ENCODE peak calls at places on chromosomes 12 and 14, in ten cellular contexts. H is MV-4-11; V is stimulated activated naive CD4-positive, alpha-beta T cell; A is HEK293T; I is AG09319; M is GM04504; O is bronchial epithelial cell; Q is stimulated activated CD8-positive, alpha-beta memory T cell treated with anti-CD3 and anti-CD28 coated beads, Interleukin-7, amount 100 ng/mL, for 1 hour; K is right atrium auricular region; W is HTR-8/SVneo. P is an unnamed sample.

GRCh38 chr14:100070310-100070709 is 5.1 kb downstream of the EVL start:
- DNase-seq in I (no peak), Q (no peak), H (no peak), A (no peak), O (no peak), V (peak; percentile 46), K (no peak), W (no peak), M (no peak), P (no peak)

GRCh38 chr14:70919774-70920173 is 12.5 kb downstream of the PCNX1 start:
- DNase-seq in Q (no peak), W (no peak), V (no peak), A (no peak), O (peak; percentile 61), K (no peak), H (peak; percentile 37), M (no peak), I (no peak), P (no peak)

GRCh38 chr12:25725874-25726273 is 172.8 kb upstream of the LMNTD1 start:
- DNase-seq in H (peak; percentile 55), O (no peak), W (no peak), I (no peak), M (peak; percentile 58), V (no peak), Q (no peak), K (no peak), A (no peak), P (no peak)

GRCh38 chr12:120402217-120402616 is 33.3 kb upstream of the MSI1 start:
- DNase-seq in A (peak; percentile 46), V (no peak), I (no peak), K (no peak), M (no peak), Q (no peak), W (no peak), O (no peak), H (no peak), P (no peak)

GRCh38 chr14:78704965-78705364 is 534.8 kb downstream of the NRXN3 start:
- DNase-seq in K (no peak), W (no peak), H (no peak), O (no peak), Q (no peak), M (no peak), A (no peak), V (no peak), I (no peak), P (no peak)

GRCh38 chr14:95136631-95137030 is 20.7 kb downstream of the DICER1 start:
- DNase-seq in M (no peak), W (no peak), O (no peak), V (no peak), A (no peak), H (no peak), Q (no peak), K (no peak), I (no peak), P (no peak)

GRCh38 chr14:99423434-99423833 is 57.2 kb downstream of the SETD3 start:
- DNase-seq in A (no peak), W (no peak), Q (no peak), O (no peak), H (no peak), K (no peak), I (no peak), V (no peak), M (no peak), P (no peak)

GRCh38 chr14:101251812-101252442 is 309.4 kb upstream of the DIO3 start:
- DNase-seq in K (no peak), M (no peak), H (no peak), Q (no peak), W (no peak), A (no peak), V (no peak), O (no peak), I (no peak), P (no peak)

GRCh38 chr14:69708586-69709169 is 58.3 kb upstream of the SRSF5 start:
- DNase-seq in V (no peak), H (peak; percentile 24), Q (no peak), A (peak; percentile 44), I (no peak), K (no peak), W (no peak), O (no peak), M (no peak), P (no peak)

P was measured in NT2/D1.